ENCODE peak calls at places on chromosomes 2 and 18, in four cellular contexts. P, Z, J and A are unnamed samples.
A peak's percentile ranks its signal among the peaks of the same experiment; 100 is the strongest.

GRCh38 chr2:28316546-28317335 is 75.9 kb upstream of the FOSL2 start:
- DNase-seq in J (no peak), Z (no peak), P (no peak), A (no peak)

GRCh38 chr2:152925540-152926448 is 207.4 kb downstream of the ARL6IP6 start:
- DNase-seq in P (peak; percentile 71), J (peak; percentile 32), Z (peak; percentile 90), A (peak; percentile 74)

GRCh38 chr18:62409821-62410220 is 84.7 kb downstream of the TNFRSF11A start:
- DNase-seq in P (no peak), Z (no peak), J (no peak), A (no peak)

GRCh38 chr2:54726940-54727339 is 3.5 kb downstream of the EML6 start:
- DNase-seq in Z (no peak), P (no peak), J (no peak), A (no peak)

GRCh38 chr2:29485631-29486030 is 370.4 kb downstream of the CLIP4 start:
- DNase-seq in Z (no peak), P (no peak), J (no peak), A (no peak)

GRCh38 chr2:221999702-222000101 is 299.1 kb downstream of the PAX3 start:
- DNase-seq in P (no peak), Z (no peak), J (no peak), A (no peak)

GRCh38 chr18:79200546-79201268 is 131.5 kb downstream of the ATP9B start:
- DNase-seq in J (peak; percentile 14), Z (no peak), P (peak; percentile 8), A (no peak)

GRCh38 chr2:94979406-94980375 is 45.8 kb upstream of the MAL start:
- DNase-seq in Z (no peak), J (no peak), P (no peak), A (no peak)

GRCh38 chr2:108220942-108221541 is 18.7 kb upstream of the SULT1C3 start:
- DNase-seq in J (no peak), P (no peak), Z (no peak), A (no peak)

GRCh38 chr18:62663731-62664336 is 51.5 kb upstream of the PHLPP1 start:
- DNase-seq in Z (no peak), J (peak; percentile 58), P (no peak), A (no peak)

GRCh38 chr2:19648583-19648982 is 253.2 kb downstream of the TTC32 start:
- DNase-seq in Z (no peak), J (no peak), P (no peak), A (no peak)

GRCh38 chr18:77650799-77651385 is 401.2 kb downstream of the GALR1 start:
- DNase-seq in Z (peak; percentile 89), P (peak; percentile 76), J (peak; percentile 71), A (peak; percentile 24)

GRCh38 chr2:33131108-33131507 is 184.4 kb downstream of the LTBP1 start:
- DNase-seq in Z (no peak), J (no peak), P (no peak), A (no peak)

GRCh38 chr18:5415035-5415434 is 119.5 kb upstream of the ZBTB14 start:
- DNase-seq in P (no peak), Z (no peak), J (no peak), A (no peak)

GRCh38 chr2:210195066-210195852 is 24.1 kb upstream of the KANSL1L start:
- DNase-seq in Z (no peak), J (peak; percentile 21), P (peak; percentile 30), A (peak; percentile 51)

GRCh38 chr2:36453652-36454051 is 98.1 kb downstream of the CRIM1 start:
- DNase-seq in P (no peak), Z (no peak), J (no peak), A (peak; percentile 52)

GRCh38 chr2:190451561-190452176 is 43.5 kb downstream of the MFSD6 start:
- DNase-seq in Z (no peak), J (no peak), P (no peak), A (no peak)

GRCh38 chr2:70962885-70963878 is 15.2 kb upstream of the ANKRD53 start:
- DNase-seq in Z (no peak), P (no peak), J (no peak), A (no peak)

GRCh38 chr2:221808488-221808887 is 236.4 kb upstream of the EPHA4 start:
- DNase-seq in J (no peak), P (no peak), Z (no peak), A (no peak)

GRCh38 chr2:30688956-30689401 is 118.3 kb downstream of the CAPN13 start:
- DNase-seq in Z (no peak), P (no peak), J (no peak), A (no peak)

GRCh38 chr2:105114551-105114950 is 76.7 kb downstream of the MRPS9 start:
- DNase-seq in P (peak; percentile 61), J (peak; percentile 73), Z (no peak), A (peak; percentile 70)

GRCh38 chr2:46679761-46680160 is 200.4 kb downstream of the TMEM247 start:
- DNase-seq in J (no peak), P (no peak), Z (no peak), A (no peak)

GRCh38 chr2:111638274-111638877 is 245.6 kb downstream of the ANAPC1 start:
- DNase-seq in Z (no peak), P (no peak), J (no peak), A (no peak)

GRCh38 chr2:68835636-68836035 is 35.6 kb downstream of the BMP10 start:
- DNase-seq in Z (no peak), J (no peak), P (no peak), A (no peak)

GRCh38 chr2:204483497-204484164 is 61.6 kb upstream of the PARD3B start:
- DNase-seq in Z (no peak), J (no peak), P (peak; percentile 19), A (peak; percentile 16)

GRCh38 chr18:49697757-49698595 is 115.4 kb downstream of the ACAA2 start:
- DNase-seq in Z (peak; percentile 34), P (no peak), J (no peak), A (no peak)

GRCh38 chr2:60439219-60439974 is 114.1 kb downstream of the BCL11A start:
- DNase-seq in Z (peak; percentile 49), J (peak; percentile 27), P (peak; percentile 76), A (no peak)

GRCh38 chr2:181576431-181576830 is 80.5 kb downstream of the CERKL start:
- DNase-seq in Z (no peak), P (no peak), J (no peak), A (no peak)

GRCh38 chr2:181575650-181576025 is 81.3 kb downstream of the CERKL start:
- DNase-seq in P (no peak), J (no peak), Z (no peak), A (no peak)

GRCh38 chr2:181581534-181581933 is 75.4 kb downstream of the CERKL start:
- DNase-seq in Z (peak; percentile 27), J (no peak), P (no peak), A (no peak)

GRCh38 chr2:181575024-181575649 is 81.8 kb downstream of the CERKL start:
- DNase-seq in J (no peak), Z (no peak), P (no peak), A (no peak)

GRCh38 chr2:181578829-181579228 is 78.1 kb downstream of the CERKL start:
- DNase-seq in P (no peak), J (no peak), Z (no peak), A (no peak)
- TF ChIP-seq ELF4 in P (no peak), J (no peak), Z (no peak), A (no peak)

GRCh38 chr2:189018636-189019035 is 44.5 kb downstream of the COL3A1 start:
- DNase-seq in Z (no peak), P (no peak), J (no peak), A (no peak)
- TF ChIP-seq ELF4 in Z (no peak), P (no peak), J (no peak), A (no peak)

DNA sequence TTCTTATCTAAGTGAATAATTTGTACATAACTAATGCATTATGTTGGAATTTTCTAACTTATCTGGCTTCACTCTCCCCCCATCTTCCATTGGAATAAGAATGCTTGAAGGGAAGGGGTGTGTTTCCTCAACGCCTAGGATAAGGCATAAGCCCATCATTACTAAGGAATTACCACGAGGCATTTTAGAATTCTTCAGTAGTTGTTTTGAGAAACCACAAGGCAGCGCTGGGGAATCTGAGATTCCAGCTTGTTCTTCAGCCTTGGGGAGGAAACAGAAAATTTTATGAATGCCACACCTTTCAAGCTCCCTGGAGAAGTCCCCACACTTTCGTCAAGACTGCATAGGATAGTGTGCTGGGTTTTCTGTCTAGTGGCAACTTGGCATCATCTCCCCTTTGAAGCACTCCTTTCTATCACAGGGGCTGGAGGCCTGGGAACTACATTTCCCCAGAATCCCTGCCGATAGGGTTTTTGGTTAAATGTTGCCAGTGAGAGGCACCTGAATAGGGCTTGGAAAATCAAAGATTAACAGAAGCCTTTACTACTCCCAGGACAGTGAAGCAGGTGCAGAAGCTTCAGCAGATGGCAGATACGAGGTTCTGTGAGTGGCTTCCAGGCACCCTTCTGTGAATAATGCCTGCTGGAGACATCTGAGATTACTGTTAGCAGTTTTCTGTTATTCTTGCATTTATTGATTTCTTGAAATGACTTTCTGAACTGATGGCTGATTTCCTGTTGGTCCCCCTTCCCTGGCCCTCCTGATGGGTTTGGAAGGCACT is 192.7 kb upstream of the REV1 start:
- DNase-seq in Z (no peak), J (no peak), P (no peak), A (no peak)
- TF ChIP-seq ELF4 in Z (no peak), J (no peak), P (no peak), A (no peak)

GRCh38 chr2:215434447-215435260 is 1.2 kb downstream of the FN1 start:
- DNase-seq in J (no peak), P (no peak), Z (no peak), A (no peak)

GRCh38 chr2:215435809-215436704 is at the start of gene FN1:
- DNase-seq in P (peak; percentile 80), Z (peak; percentile 92), J (peak; percentile 86), A (peak; percentile 91)

GRCh38 chr2:215437614-215438013 is 1.7 kb upstream of the FN1 start:
- DNase-seq in J (no peak), P (no peak), Z (no peak), A (no peak)

GRCh38 chr2:215436705-215437570 is 1.1 kb upstream of the FN1 start:
- DNase-seq in Z (peak; percentile 34), P (no peak), J (no peak), A (no peak)

GRCh38 chr2:215435261-215435808 is 533 bp downstream of the FN1 start:
- DNase-seq in Z (peak; percentile 59), J (peak; percentile 12), P (peak; percentile 34), A (no peak)
- TF ChIP-seq ELF4 in Z (no peak), J (no peak), P (no peak), A (no peak)

GRCh38 chr18:67318651-67319050 is 197.9 kb downstream of the DSEL start:
- DNase-seq in Z (no peak), J (no peak), P (no peak), A (no peak)
- TF ChIP-seq ELF4 in Z (no peak), J (no peak), P (no peak), A (no peak)

DNA sequence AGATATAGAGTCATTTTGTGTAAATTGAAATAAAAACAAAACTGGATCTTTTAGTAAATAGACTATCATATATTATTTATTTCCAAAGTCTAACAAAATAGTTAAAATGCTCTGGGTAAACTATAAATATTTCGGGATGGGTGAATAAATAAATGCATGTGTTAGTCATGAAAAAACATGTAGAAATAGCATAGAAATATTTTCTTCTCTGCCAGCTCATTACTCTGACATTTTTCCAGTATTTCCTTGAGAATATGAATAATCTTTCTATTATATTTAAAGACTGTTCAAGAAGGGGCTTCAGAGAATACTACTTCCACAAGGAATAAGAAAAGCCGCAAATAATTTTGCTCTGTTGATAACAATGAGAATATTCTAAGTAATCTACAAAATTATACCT is 880.4 kb downstream of the TRIB2 start:
- DNase-seq in J (no peak), Z (no peak), P (no peak), A (no peak)
- TF ChIP-seq ELF4 in J (no peak), Z (no peak), P (no peak), A (no peak)